ENCODE peak calls at places on chromosomes 7 and 10, in four cellular contexts. V is HepG2, R is H1, E is GM12878. P is an unnamed sample. For H3K4me1, the result is how much of the 10 kb centered on the place peaks cover.

GRCh38 chr10:34908472-34908871 is 93.4 kb upstream of the PARD3 start:
- DNase-seq in V (no peak), E (no peak), R (no peak), P (no peak)

GRCh38 chr10:62093863-62094291 is 174.8 kb downstream of the RTKN2 start:
- DNase-seq in R (no peak), E (no peak), V (peak), P (no peak)

GRCh38 chr10:9819756-9820494 is 1197.7 kb upstream of the CELF2 start:
- DNase-seq in V (no peak), R (no peak), E (no peak), P (no peak)

GRCh38 chr7:43658718-43659548 is 70.4 kb downstream of the COA1 start:
- DNase-seq in V (peak), R (no peak), E (no peak), P (no peak)

GRCh38 chr7:120680986-120681385 is 177.0 kb downstream of the TSPAN12 start:
- DNase-seq in E (no peak), V (no peak), R (no peak), P (no peak)

GRCh38 chr10:131006458-131007256 is 304.9 kb downstream of the TCERG1L start:
- DNase-seq in R (no peak), V (no peak), E (no peak), P (no peak)

GRCh38 chr7:4725014-4725951 is 43.2 kb downstream of the FOXK1 start:
- DNase-seq in R (no peak), V (peak), E (no peak), P (no peak)

GRCh38 chr10:131674130-131674529 is 226.7 kb upstream of the PPP2R2D start:
- DNase-seq in R (no peak), V (no peak), E (no peak), P (no peak)

GRCh38 chr10:24415455-24416169 is 206.7 kb downstream of the KIAA1217 start:
- DNase-seq in E (no peak), R (no peak), V (no peak), P (no peak)

GRCh38 chr7:140923358-140924006 is 1.2 kb downstream of the BRAF start:
- DNase-seq in R (no peak), V (no peak), E (no peak), P (no peak)

GRCh38 chr10:97540669-97541500 is 31.7 kb upstream of the ANKRD2 start:
- DNase-seq in V (no peak), E (no peak), R (no peak), P (no peak)

GRCh38 chr7:157602581-157602980 is 265.8 kb downstream of the DNAJB6 start:
- DNase-seq in R (no peak), V (no peak), E (no peak), P (no peak)

GRCh38 chr10:18312385-18313145 is 172.3 kb downstream of the CACNB2 start:
- DNase-seq in V (peak), R (no peak), E (no peak), P (no peak)

GRCh38 chr7:106193661-106194060 is 81.5 kb upstream of the SYPL1 start:
- DNase-seq in R (no peak), V (no peak), E (no peak), P (no peak)

GRCh38 chr10:88899886-88900285 is 19.8 kb downstream of the STAMBPL1 start:
- DNase-seq in R (no peak), E (no peak), V (no peak), P (no peak)

GRCh38 chr10:17238445-17239275 is 10.6 kb downstream of the VIM start:
- DNase-seq in E (no peak), V (no peak), R (no peak), P (no peak)

GRCh38 chr7:100024020-100024619 is 8.7 kb downstream of the ZKSCAN1 start:
- DNase-seq in E (no peak), V (peak), R (no peak), P (no peak)

GRCh38 chr10:8063128-8063908 is 8.8 kb downstream of the GATA3 start:
- DNase-seq in R (no peak), V (no peak), E (no peak), P (no peak)

GRCh38 chr10:8066146-8066545 is 11.7 kb downstream of the GATA3 start:
- DNase-seq in R (no peak), V (no peak), E (no peak), P (no peak)

GRCh38 chr10:8065651-8066050 is 11.2 kb downstream of the GATA3 start:
- DNase-seq in R (no peak), V (no peak), E (no peak), P (no peak)

GRCh38 chr10:8063935-8064334 is 9.4 kb downstream of the GATA3 start:
- DNase-seq in R (no peak), E (no peak), V (no peak), P (no peak)

DNA sequence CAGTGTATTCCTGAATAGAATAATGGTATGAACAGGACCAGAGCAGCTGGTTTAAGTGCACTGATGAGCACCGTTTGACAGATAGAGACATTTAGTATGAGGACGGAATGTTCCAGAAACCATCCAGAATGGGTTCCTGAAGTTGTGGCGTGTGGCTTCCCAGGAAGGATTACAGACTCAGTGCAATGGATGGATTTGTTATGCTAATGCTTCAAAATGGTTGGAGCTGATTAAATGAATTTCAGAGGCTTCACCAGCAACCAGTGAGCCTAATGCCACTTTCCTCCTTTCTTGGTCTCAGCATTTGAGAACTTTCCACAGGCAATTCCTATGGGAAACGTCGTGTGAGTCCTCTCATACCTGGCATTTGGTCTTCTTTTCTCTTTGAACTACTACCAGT is 9.9 kb downstream of the GATA3 start:
- DNase-seq in V (no peak), R (no peak), E (no peak), P (no peak)
- H3K4me1 ChIP-seq in V (under half), R (under half), E (under half), P (under half)

DNA sequence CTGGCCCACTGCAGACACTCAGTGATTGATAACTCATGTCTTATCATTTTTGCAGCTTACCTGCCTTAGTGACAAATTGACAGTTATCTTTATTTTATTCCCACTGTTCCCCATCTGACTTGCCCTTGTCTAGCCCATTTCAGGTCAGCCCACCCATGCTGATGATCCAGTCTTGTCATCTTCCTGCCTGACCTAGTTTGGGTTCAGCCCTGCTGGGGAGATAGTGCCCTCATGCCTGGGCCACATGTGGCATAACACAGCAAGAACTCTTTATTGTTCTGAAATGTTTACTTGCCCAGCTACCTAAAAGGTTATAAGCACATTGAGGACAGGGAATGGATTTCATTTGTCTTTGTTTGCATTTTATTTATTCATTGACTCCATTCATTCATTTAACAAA is 75.6 kb downstream of the ENTPD1 start:
- DNase-seq in R (no peak), E (no peak), V (no peak), P (no peak)
- H3K4me3 ChIP-seq in R (no peak), E (peak), V (no peak), P (no peak)

GRCh38 chr7:844043-844442 is 11.8 kb downstream of the SUN1 start:
- DNase-seq in V (no peak), R (no peak), E (no peak), P (no peak)

GRCh38 chr7:841943-842342 is 9.7 kb downstream of the SUN1 start:
- DNase-seq in R (no peak), E (no peak), V (no peak), P (no peak)

GRCh38 chr7:844514-844913 is 12.2 kb downstream of the SUN1 start:
- DNase-seq in V (no peak), R (no peak), E (no peak), P (no peak)

GRCh38 chr7:843230-843629 is 11.0 kb downstream of the SUN1 start:
- DNase-seq in E (no peak), R (no peak), V (no peak), P (no peak)

GRCh38 chr7:842436-843031 is 10.3 kb downstream of the SUN1 start:
- DNase-seq in V (no peak), R (no peak), E (no peak), P (no peak)
- TF ChIP-seq SUZ12 in V (no peak), R (no peak), E (no peak), P (no peak)

DNA sequence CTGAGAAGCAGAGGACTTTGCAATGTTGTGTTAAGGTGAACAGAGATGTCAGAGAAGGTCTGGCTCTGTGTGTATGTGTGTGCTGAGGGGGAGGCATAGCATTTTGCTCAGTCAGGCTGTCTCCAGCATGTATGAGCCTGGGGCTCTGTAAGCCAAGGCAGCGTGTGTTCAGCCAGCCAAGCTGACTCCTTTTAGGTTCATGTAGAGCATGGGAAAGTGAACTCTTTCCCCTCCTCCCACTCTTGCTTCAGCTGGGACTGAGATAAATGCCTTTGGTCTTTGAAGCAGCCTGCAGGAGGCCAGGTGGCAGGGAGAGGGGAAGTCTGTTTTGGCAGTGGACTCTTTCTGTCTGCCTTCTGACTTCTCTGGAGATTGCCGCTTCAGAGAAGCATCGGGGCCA is 3.8 kb downstream of the SFXN2 start:
- DNase-seq in V (peak), R (no peak), E (no peak), P (no peak)
- H3K4me1 ChIP-seq in V (half or more), R (under half), E (under half), P (under half)

GRCh38 chr10:87506988-87507387 is 2.3 kb downstream of the MINPP1 start:
- DNase-seq in E (no peak), R (no peak), V (no peak), P (no peak)
- H3K4me3 ChIP-seq in E (peak), R (no peak), V (peak), P (no peak)

GRCh38 chr7:2710901-2711551 is 23.0 kb downstream of the AMZ1 start:
- DNase-seq in V (no peak), E (peak), R (no peak), P (no peak)
- TF ChIP-seq SUZ12 in V (no peak), E (no peak), R (no peak), P (no peak)